ENCODE peak calls at places on chromosomes 4 and X, in five cellular contexts. One of them, this sample, is unnamed.

GRCh38 chrX:69146739-69147138 is 18.5 kb downstream of the PJA1 start:
- DNase-seq in ELF-1: no peak
- DNase-seq in left kidney: no peak
- DNase-seq in putamen: no peak
- DNase-seq in activated CD4-positive, CD25-positive, alpha-beta regulatory T cell treated with anti-CD3 and anti-CD28 coated beads, Interleukin-2, amount 50 U/mL, for 72 hours: no peak
- DNase-seq in this sample: no peak

GRCh38 chrX:57977992-57978391 is 67.7 kb upstream of the ZXDA start:
- DNase-seq in putamen: no peak
- DNase-seq in ELF-1: no peak
- DNase-seq in left kidney: no peak
- DNase-seq in activated CD4-positive, CD25-positive, alpha-beta regulatory T cell treated with anti-CD3 and anti-CD28 coated beads, Interleukin-2, amount 50 U/mL, for 72 hours: no peak
- DNase-seq in this sample: no peak

GRCh38 chrX:153765138-153766079 is 1.4 kb downstream of the PLXNB3 start:
- DNase-seq in left kidney: no peak
- DNase-seq in activated CD4-positive, CD25-positive, alpha-beta regulatory T cell treated with anti-CD3 and anti-CD28 coated beads, Interleukin-2, amount 50 U/mL, for 72 hours: peak; percentile 31
- DNase-seq in putamen: peak; percentile 93
- DNase-seq in ELF-1: peak; percentile 56
- DNase-seq in this sample: peak; percentile 92

GRCh38 chr4:169823685-169824084 is 65.9 kb upstream of the HPF1 start:
- DNase-seq in activated CD4-positive, CD25-positive, alpha-beta regulatory T cell treated with anti-CD3 and anti-CD28 coated beads, Interleukin-2, amount 50 U/mL, for 72 hours: no peak
- DNase-seq in left kidney: peak; percentile 94
- DNase-seq in ELF-1: peak; percentile 75
- DNase-seq in putamen: no peak
- DNase-seq in this sample: no peak

GRCh38 chr4:159191989-159192388 is 89.1 kb downstream of the RAPGEF2 start:
- DNase-seq in ELF-1: peak; percentile 23
- DNase-seq in left kidney: peak; percentile 25
- DNase-seq in putamen: no peak
- DNase-seq in activated CD4-positive, CD25-positive, alpha-beta regulatory T cell treated with anti-CD3 and anti-CD28 coated beads, Interleukin-2, amount 50 U/mL, for 72 hours: no peak
- DNase-seq in this sample: no peak

GRCh38 chr4:64271601-64272081 is 137.6 kb downstream of the TECRL start:
- DNase-seq in activated CD4-positive, CD25-positive, alpha-beta regulatory T cell treated with anti-CD3 and anti-CD28 coated beads, Interleukin-2, amount 50 U/mL, for 72 hours: no peak
- DNase-seq in left kidney: no peak
- DNase-seq in putamen: no peak
- DNase-seq in ELF-1: no peak
- DNase-seq in this sample: no peak

GRCh38 chr4:74098628-74098995 is 383 bp downstream of the CXCL2 start:
- DNase-seq in ELF-1: peak; percentile 3
- DNase-seq in activated CD4-positive, CD25-positive, alpha-beta regulatory T cell treated with anti-CD3 and anti-CD28 coated beads, Interleukin-2, amount 50 U/mL, for 72 hours: no peak
- DNase-seq in putamen: no peak
- DNase-seq in left kidney: peak; percentile 29
- DNase-seq in this sample: no peak

GRCh38 chr4:162485486-162485885 is 321.7 kb upstream of the FSTL5 start:
- DNase-seq in ELF-1: no peak
- DNase-seq in left kidney: no peak
- DNase-seq in activated CD4-positive, CD25-positive, alpha-beta regulatory T cell treated with anti-CD3 and anti-CD28 coated beads, Interleukin-2, amount 50 U/mL, for 72 hours: no peak
- DNase-seq in putamen: no peak
- DNase-seq in this sample: no peak

GRCh38 chr4:3022651-3023050 is 51.7 kb downstream of the HTT-AS start:
- DNase-seq in left kidney: no peak
- DNase-seq in ELF-1: no peak
- DNase-seq in putamen: no peak
- DNase-seq in activated CD4-positive, CD25-positive, alpha-beta regulatory T cell treated with anti-CD3 and anti-CD28 coated beads, Interleukin-2, amount 50 U/mL, for 72 hours: no peak
- DNase-seq in this sample: no peak

This sample was measured in head of caudate nucleus.